ENCODE peak calls at places on chromosomes 1 and 21, in five cellular contexts. H is WTC11; P is activated naive CD4-positive, alpha-beta T cell treated with anti-CD3 and anti-CD28 coated beads, Interleukin-2, amount 50 U/mL, for 72 hours; M is stimulated activated CD8-positive, alpha-beta memory T cell treated with anti-CD3 and anti-CD28 coated beads, Interleukin-7, amount 100 ng/mL, for 1 hour; L is stimulated activated CD4-positive, alpha-beta T cell treated with anti-CD3 and anti-CD28 coated beads, TNF-alpha, amount 100 ng/mL, for 4 hours. A is an unnamed sample.

GRCh38 chr1:161182214-161182613 is 4.9 kb upstream of the B4GALT3 start:
- DNase-seq in M (no peak), L (peak), H (no peak), P (no peak), A (no peak)

GRCh38 chr1:153567621-153568366 is 2.1 kb upstream of the S100A2 start:
- DNase-seq in P (peak), H (no peak), M (no peak), L (no peak), A (no peak)

GRCh38 chr1:165930961-165931360 is 103.5 kb downstream of the UCK2 start:
- DNase-seq in P (no peak), H (no peak), L (no peak), M (no peak), A (no peak)

GRCh38 chr1:171434717-171435346 is 50.5 kb upstream of the PRRC2C start:
- DNase-seq in L (no peak), P (no peak), H (no peak), M (no peak), A (peak)

GRCh38 chr1:67988066-67988465 is 62.4 kb downstream of the DIRAS3 start:
- DNase-seq in M (no peak), H (no peak), L (no peak), P (no peak), A (no peak)

GRCh38 chr1:41613646-41614592 is 129.4 kb upstream of the EDN2 start:
- DNase-seq in P (no peak), M (no peak), H (no peak), L (no peak), A (peak)

GRCh38 chr1:226109829-226110248 is 47.3 kb downstream of the H3-3A start:
- DNase-seq in M (peak), L (peak), P (peak), H (peak), A (peak)

GRCh38 chr1:162285149-162285561 is 91.5 kb downstream of the SPATA46 start:
- DNase-seq in H (no peak), M (no peak), P (no peak), L (no peak), A (peak)

GRCh38 chr1:166133276-166133841 is 33.4 kb downstream of the FAM78B start:
- DNase-seq in L (no peak), P (no peak), M (no peak), H (no peak), A (no peak)

GRCh38 chr1:154768456-154769125 is 101.5 kb downstream of the KCNN3 start:
- DNase-seq in L (no peak), M (no peak), P (peak), H (no peak), A (peak)

GRCh38 chr1:52032124-52032784 is 1.4 kb downstream of the KTI12 start:
- DNase-seq in L (no peak), M (no peak), P (no peak), H (no peak), A (no peak)

GRCh38 chr1:180571832-180572636 is 13.3 kb downstream of the OVAAL start:
- DNase-seq in P (no peak), M (no peak), H (no peak), L (peak), A (no peak)

GRCh38 chr21:15276243-15276642 is 211.4 kb upstream of the NRIP1 start:
- DNase-seq in M (no peak), L (no peak), H (no peak), P (no peak), A (no peak)

GRCh38 chr21:37455504-37455911 is 88.9 kb downstream of the DYRK1A start:
- DNase-seq in H (no peak), L (no peak), P (no peak), M (no peak), A (no peak)

GRCh38 chr1:70764747-70765146 is 282.9 kb downstream of the PTGER3 start:
- DNase-seq in M (no peak), H (no peak), L (no peak), P (no peak), A (no peak)

GRCh38 chr1:153422450-153423068 is 6.2 kb downstream of the S100A7A start:
- DNase-seq in H (peak), P (no peak), M (peak), L (peak), A (peak)

GRCh38 chr1:53081384-53082066 is 19.5 kb downstream of the PODN start:
- DNase-seq in H (no peak), P (no peak), M (no peak), L (no peak), A (no peak)

GRCh38 chr1:35717911-35718476 is 690 bp downstream of the C1orf216 start:
- DNase-seq in M (no peak), P (no peak), H (peak), L (no peak), A (peak)

GRCh38 chr1:65147424-65148177 is 402 bp upstream of the AK4 start:
- DNase-seq in H (peak), P (no peak), M (no peak), L (no peak), A (peak)

GRCh38 chr1:205949753-205950152 is 6.5 kb upstream of the SLC26A9 start:
- DNase-seq in M (no peak), H (no peak), P (no peak), L (no peak), A (no peak)

GRCh38 chr21:16993416-16994044 is 519.3 kb upstream of the CXADR start:
- DNase-seq in H (no peak), P (no peak), L (no peak), M (no peak), A (no peak)

GRCh38 chr21:34221331-34222030 is 142.3 kb upstream of the KCNE2 start:
- DNase-seq in P (no peak), L (no peak), H (no peak), M (no peak), A (no peak)

GRCh38 chr1:14699596-14699995 is 101.1 kb downstream of the KAZN start:
- DNase-seq in H (no peak), P (no peak), M (no peak), L (no peak), A (no peak)

GRCh38 chr1:21324368-21325137 is 34.3 kb upstream of the ECE1 start:
- DNase-seq in L (peak), P (peak), M (peak), H (no peak), A (no peak)

GRCh38 chr1:212915245-212916091 is 34.9 kb upstream of the VASH2 start:
- DNase-seq in M (no peak), P (no peak), H (peak), L (no peak), A (peak)

A was measured in cardiac muscle cell.